ENCODE peak calls at places on chromosomes 16 and 17, in eight cellular contexts. One of them, this sample, is unnamed.

GRCh38 chr17:61248399-61248798 is 151.2 kb upstream of the TBX2 start:
- DNase-seq in upper lobe of right lung: no peak
- DNase-seq in AG09309: no peak
- DNase-seq in CD8-positive, alpha-beta T cell: no peak
- DNase-seq in HFF-Myc: no peak
- DNase-seq in sigmoid colon: no peak
- DNase-seq in Peyer's patch: peak
- DNase-seq in psoas muscle: no peak
- DNase-seq in this sample: no peak

GRCh38 chr16:84334058-84334457 is 34.3 kb upstream of the ATP2C2 start:
- DNase-seq in upper lobe of right lung: peak
- DNase-seq in AG09309: no peak
- DNase-seq in CD8-positive, alpha-beta T cell: no peak
- DNase-seq in HFF-Myc: no peak
- DNase-seq in sigmoid colon: no peak
- DNase-seq in Peyer's patch: peak
- DNase-seq in psoas muscle: peak
- DNase-seq in this sample: no peak

GRCh38 chr16:3467920-3468319 is 24.4 kb downstream of the NAA60 start:
- DNase-seq in upper lobe of right lung: no peak
- DNase-seq in AG09309: no peak
- DNase-seq in CD8-positive, alpha-beta T cell: no peak
- DNase-seq in HFF-Myc: no peak
- DNase-seq in sigmoid colon: no peak
- DNase-seq in Peyer's patch: no peak
- DNase-seq in psoas muscle: no peak
- DNase-seq in this sample: no peak

GRCh38 chr17:72681844-72682243 is 410.6 kb downstream of the SLC39A11 start:
- DNase-seq in upper lobe of right lung: no peak
- DNase-seq in AG09309: no peak
- DNase-seq in CD8-positive, alpha-beta T cell: no peak
- DNase-seq in HFF-Myc: no peak
- DNase-seq in sigmoid colon: no peak
- DNase-seq in Peyer's patch: peak
- DNase-seq in psoas muscle: no peak
- DNase-seq in this sample: no peak

GRCh38 chr17:83175551-83176271 is 96.3 kb downstream of the METRNL start:
- DNase-seq in upper lobe of right lung: no peak
- DNase-seq in AG09309: no peak
- DNase-seq in CD8-positive, alpha-beta T cell: no peak
- DNase-seq in HFF-Myc: no peak
- DNase-seq in sigmoid colon: no peak
- DNase-seq in Peyer's patch: peak
- DNase-seq in psoas muscle: no peak
- DNase-seq in this sample: no peak

GRCh38 chr16:57614546-57615343 is 13.7 kb upstream of the ADGRG1 start:
- DNase-seq in upper lobe of right lung: peak
- DNase-seq in AG09309: no peak
- DNase-seq in CD8-positive, alpha-beta T cell: no peak
- DNase-seq in HFF-Myc: no peak
- DNase-seq in sigmoid colon: peak
- DNase-seq in Peyer's patch: peak
- DNase-seq in psoas muscle: no peak
- DNase-seq in this sample: no peak

GRCh38 chr17:40542562-40543411 is 22.5 kb downstream of the CCR7 start:
- DNase-seq in upper lobe of right lung: peak
- DNase-seq in AG09309: peak
- DNase-seq in CD8-positive, alpha-beta T cell: peak
- DNase-seq in HFF-Myc: no peak
- DNase-seq in sigmoid colon: peak
- DNase-seq in Peyer's patch: peak
- DNase-seq in psoas muscle: peak
- DNase-seq in this sample: peak

GRCh38 chr17:81235822-81236740 is 2.8 kb downstream of the TEPSIN start:
- DNase-seq in upper lobe of right lung: no peak
- DNase-seq in AG09309: no peak
- DNase-seq in CD8-positive, alpha-beta T cell: no peak
- DNase-seq in HFF-Myc: no peak
- DNase-seq in sigmoid colon: no peak
- DNase-seq in Peyer's patch: no peak
- DNase-seq in psoas muscle: no peak
- DNase-seq in this sample: no peak

GRCh38 chr17:65592131-65592965 is 30.9 kb upstream of the AXIN2 start:
- DNase-seq in upper lobe of right lung: no peak
- DNase-seq in AG09309: no peak
- DNase-seq in CD8-positive, alpha-beta T cell: no peak
- DNase-seq in HFF-Myc: no peak
- DNase-seq in sigmoid colon: no peak
- DNase-seq in Peyer's patch: no peak
- DNase-seq in psoas muscle: no peak
- DNase-seq in this sample: no peak

GRCh38 chr16:17365211-17365541 is 105.6 kb downstream of the XYLT1 start:
- DNase-seq in upper lobe of right lung: no peak
- DNase-seq in AG09309: no peak
- DNase-seq in CD8-positive, alpha-beta T cell: no peak
- DNase-seq in HFF-Myc: no peak
- DNase-seq in sigmoid colon: no peak
- DNase-seq in Peyer's patch: peak
- DNase-seq in psoas muscle: no peak
- DNase-seq in this sample: no peak

GRCh38 chr17:52147872-52148271 is 10.6 kb downstream of the CA10 start:
- DNase-seq in upper lobe of right lung: no peak
- DNase-seq in AG09309: no peak
- DNase-seq in CD8-positive, alpha-beta T cell: no peak
- DNase-seq in HFF-Myc: no peak
- DNase-seq in sigmoid colon: no peak
- DNase-seq in Peyer's patch: no peak
- DNase-seq in psoas muscle: no peak
- DNase-seq in this sample: no peak

GRCh38 chr16:84686702-84687298 is 13.0 kb upstream of the USP10 start:
- DNase-seq in upper lobe of right lung: no peak
- DNase-seq in AG09309: no peak
- DNase-seq in CD8-positive, alpha-beta T cell: no peak
- DNase-seq in HFF-Myc: no peak
- DNase-seq in sigmoid colon: peak
- DNase-seq in Peyer's patch: no peak
- DNase-seq in psoas muscle: no peak
- DNase-seq in this sample: no peak

GRCh38 chr16:24906199-24906808 is 60.5 kb downstream of the SLC5A11 start:
- DNase-seq in upper lobe of right lung: no peak
- DNase-seq in AG09309: no peak
- DNase-seq in CD8-positive, alpha-beta T cell: no peak
- DNase-seq in HFF-Myc: peak
- DNase-seq in sigmoid colon: no peak
- DNase-seq in Peyer's patch: no peak
- DNase-seq in psoas muscle: no peak
- DNase-seq in this sample: no peak

DNA sequence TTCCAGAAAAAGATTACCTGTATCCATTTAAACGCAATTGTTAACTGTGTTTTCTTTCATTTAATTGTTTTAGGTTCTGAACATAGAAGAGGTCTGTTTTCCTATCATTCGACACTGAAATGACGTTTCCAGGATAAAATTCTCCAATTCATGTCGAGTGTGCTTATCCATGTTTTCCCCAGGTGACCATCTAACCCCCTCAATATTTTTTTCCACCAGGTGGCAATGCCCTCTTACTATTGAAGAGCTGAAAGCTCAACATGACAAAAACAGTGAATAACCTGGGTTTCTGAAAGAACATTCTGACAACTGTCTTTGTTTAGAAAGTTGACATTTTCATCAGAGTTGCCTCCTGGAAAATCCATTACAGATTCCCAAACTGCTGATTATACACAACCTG is 948.7 kb downstream of the KCNJ2 start:
- DNase-seq in upper lobe of right lung: no peak
- DNase-seq in AG09309: no peak
- DNase-seq in CD8-positive, alpha-beta T cell: no peak
- DNase-seq in HFF-Myc: no peak
- DNase-seq in sigmoid colon: no peak
- DNase-seq in Peyer's patch: no peak
- DNase-seq in psoas muscle: no peak
- DNase-seq in this sample: no peak
- TF ChIP-seq CTCF in upper lobe of right lung: peak
- TF ChIP-seq CTCF in AG09309: no peak
- TF ChIP-seq CTCF in CD8-positive, alpha-beta T cell: no peak
- TF ChIP-seq CTCF in HFF-Myc: peak
- TF ChIP-seq CTCF in sigmoid colon: no peak
- TF ChIP-seq CTCF in Peyer's patch: peak
- TF ChIP-seq CTCF in psoas muscle: peak
- TF ChIP-seq CTCF in this sample: peak

DNA sequence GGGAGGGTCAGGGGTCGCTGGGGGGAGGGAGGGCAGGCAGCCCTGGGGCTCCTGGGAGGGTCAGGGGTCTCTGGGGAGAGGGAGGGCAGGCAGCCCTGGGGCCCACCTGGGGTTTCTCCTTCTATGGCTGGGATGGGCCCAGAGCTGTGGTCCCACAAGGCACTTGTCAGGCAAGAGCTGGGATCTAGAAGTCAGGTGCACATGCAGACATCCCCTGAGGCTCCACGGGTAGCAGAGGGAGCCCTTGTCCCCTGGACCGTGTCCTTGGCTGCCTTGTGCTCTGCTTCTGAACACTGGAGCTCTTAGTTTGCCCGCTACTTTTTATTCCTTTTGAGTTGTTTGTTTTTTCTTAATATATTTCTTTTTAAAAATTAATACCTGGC is 1.8 kb downstream of the TUBB3 start:
- DNase-seq in upper lobe of right lung: no peak
- DNase-seq in AG09309: no peak
- DNase-seq in CD8-positive, alpha-beta T cell: no peak
- DNase-seq in HFF-Myc: no peak
- DNase-seq in sigmoid colon: no peak
- DNase-seq in Peyer's patch: no peak
- DNase-seq in psoas muscle: no peak
- DNase-seq in this sample: no peak
- H3K4me3 ChIP-seq in upper lobe of right lung: no peak
- H3K4me3 ChIP-seq in AG09309: peak
- H3K4me3 ChIP-seq in CD8-positive, alpha-beta T cell: no peak
- H3K4me3 ChIP-seq in HFF-Myc: peak
- H3K4me3 ChIP-seq in sigmoid colon: no peak
- H3K4me3 ChIP-seq in Peyer's patch: no peak
- H3K4me3 ChIP-seq in psoas muscle: peak
- H3K4me3 ChIP-seq in this sample: peak

GRCh38 chr16:13453938-13454553 is 465.9 kb upstream of the ERCC4 start:
- DNase-seq in upper lobe of right lung: no peak
- DNase-seq in AG09309: no peak
- DNase-seq in CD8-positive, alpha-beta T cell: no peak
- DNase-seq in HFF-Myc: no peak
- DNase-seq in sigmoid colon: no peak
- DNase-seq in Peyer's patch: no peak
- DNase-seq in psoas muscle: no peak
- DNase-seq in this sample: no peak
- TF ChIP-seq CTCF in upper lobe of right lung: peak
- TF ChIP-seq CTCF in AG09309: peak
- TF ChIP-seq CTCF in CD8-positive, alpha-beta T cell: no peak
- TF ChIP-seq CTCF in HFF-Myc: peak
- TF ChIP-seq CTCF in sigmoid colon: peak
- TF ChIP-seq CTCF in Peyer's patch: no peak
- TF ChIP-seq CTCF in psoas muscle: peak
- TF ChIP-seq CTCF in this sample: peak

GRCh38 chr16:47309581-47310312 is 151.1 kb downstream of the ITFG1 start:
- DNase-seq in upper lobe of right lung: no peak
- DNase-seq in AG09309: no peak
- DNase-seq in CD8-positive, alpha-beta T cell: no peak
- DNase-seq in HFF-Myc: no peak
- DNase-seq in sigmoid colon: no peak
- DNase-seq in Peyer's patch: no peak
- DNase-seq in psoas muscle: no peak
- DNase-seq in this sample: no peak

GRCh38 chr16:47316686-47317085 is 144.2 kb downstream of the ITFG1 start:
- DNase-seq in upper lobe of right lung: no peak
- DNase-seq in AG09309: no peak
- DNase-seq in CD8-positive, alpha-beta T cell: no peak
- DNase-seq in HFF-Myc: no peak
- DNase-seq in sigmoid colon: no peak
- DNase-seq in Peyer's patch: no peak
- DNase-seq in psoas muscle: no peak
- DNase-seq in this sample: no peak

GRCh38 chr16:47311738-47312505 is 148.9 kb downstream of the ITFG1 start:
- DNase-seq in upper lobe of right lung: no peak
- DNase-seq in AG09309: no peak
- DNase-seq in CD8-positive, alpha-beta T cell: no peak
- DNase-seq in HFF-Myc: no peak
- DNase-seq in sigmoid colon: no peak
- DNase-seq in Peyer's patch: no peak
- DNase-seq in psoas muscle: no peak
- DNase-seq in this sample: no peak

GRCh38 chr16:47308601-47309000 is 152.3 kb downstream of the ITFG1 start:
- DNase-seq in upper lobe of right lung: no peak
- DNase-seq in AG09309: no peak
- DNase-seq in CD8-positive, alpha-beta T cell: no peak
- DNase-seq in HFF-Myc: no peak
- DNase-seq in sigmoid colon: no peak
- DNase-seq in Peyer's patch: no peak
- DNase-seq in psoas muscle: no peak
- DNase-seq in this sample: no peak

GRCh38 chr16:47310792-47311211 is 150.1 kb downstream of the ITFG1 start:
- DNase-seq in upper lobe of right lung: no peak
- DNase-seq in AG09309: no peak
- DNase-seq in CD8-positive, alpha-beta T cell: no peak
- DNase-seq in HFF-Myc: no peak
- DNase-seq in sigmoid colon: no peak
- DNase-seq in Peyer's patch: no peak
- DNase-seq in psoas muscle: no peak
- DNase-seq in this sample: no peak
- H3K4me3 ChIP-seq in upper lobe of right lung: no peak
- H3K4me3 ChIP-seq in AG09309: no peak
- H3K4me3 ChIP-seq in CD8-positive, alpha-beta T cell: no peak
- H3K4me3 ChIP-seq in HFF-Myc: no peak
- H3K4me3 ChIP-seq in sigmoid colon: no peak
- H3K4me3 ChIP-seq in Peyer's patch: no peak
- H3K4me3 ChIP-seq in psoas muscle: no peak
- H3K4me3 ChIP-seq in this sample: no peak

This sample was measured in AG04449.